ENCODE peak calls at places on chromosomes 16 and 17, in eight cellular contexts. F is A549, A is prostate gland, L is WERI-Rb-1, B is heart left ventricle, R is HCT116, C is upper lobe of right lung, T is AG04450. W is an unnamed sample.

GRCh38 chr17:48620497-48621139 is 5.5 kb upstream of the HOXB8 start:
- DNase-seq in F (no peak), A (no peak), L (no peak), B (no peak), R (no peak), C (no peak), T (no peak), W (peak)

GRCh38 chr17:50779747-50780363 is 12.5 kb upstream of the ANKRD40CL start:
- DNase-seq in F (no peak), A (no peak), L (no peak), B (no peak), R (no peak), C (no peak), T (no peak), W (no peak)

GRCh38 chr17:62824290-62825135 is 16.4 kb upstream of the MARCHF10 start:
- DNase-seq in F (peak), A (no peak), L (no peak), B (no peak), R (peak), C (no peak), T (peak), W (peak)

GRCh38 chr17:39618956-39619785 is 7.6 kb upstream of the PPP1R1B start:
- DNase-seq in F (no peak), A (no peak), L (no peak), B (no peak), R (no peak), C (no peak), T (no peak), W (no peak)

GRCh38 chr16:89350701-89351380 is 133.3 kb downstream of the ZNF778 start:
- DNase-seq in F (no peak), A (no peak), L (no peak), B (no peak), R (no peak), C (peak), T (no peak), W (no peak)

GRCh38 chr16:50576403-50577113 is 28.4 kb downstream of the NKD1 start:
- DNase-seq in F (no peak), A (no peak), L (no peak), B (no peak), R (no peak), C (no peak), T (no peak), W (no peak)

GRCh38 chr16:73771676-73772075 is 524.9 kb upstream of the PSMD7 start:
- DNase-seq in F (no peak), A (no peak), L (no peak), B (no peak), R (no peak), C (no peak), T (no peak), W (no peak)

GRCh38 chr17:28371245-28372202 is at the start of gene SARM1:
- DNase-seq in F (peak), A (peak), L (peak), B (peak), R (peak), C (peak), T (peak), W (peak)

GRCh38 chr16:84024854-84025253 is 17.7 kb downstream of the SLC38A8 start:
- DNase-seq in F (peak), A (no peak), L (no peak), B (no peak), R (no peak), C (no peak), T (no peak), W (no peak)

GRCh38 chr17:72618018-72618509 is 474.4 kb downstream of the SLC39A11 start:
- DNase-seq in F (peak), A (peak), L (no peak), B (no peak), R (peak), C (no peak), T (no peak), W (peak)

GRCh38 chr17:40480501-40481003 is 20.9 kb downstream of the TNS4 start:
- DNase-seq in F (peak), A (no peak), L (no peak), B (no peak), R (no peak), C (no peak), T (no peak), W (peak)

GRCh38 chr17:74744714-74745547 is 3.5 kb upstream of the NHERF1 start:
- DNase-seq in F (peak), A (peak), L (peak), B (peak), R (peak), C (peak), T (no peak), W (peak)

GRCh38 chr16:81280393-81280792 is 34.4 kb upstream of the GAN start:
- DNase-seq in F (no peak), A (no peak), L (no peak), B (no peak), R (no peak), C (no peak), T (no peak), W (no peak)

GRCh38 chr17:68061512-68062313 is 26.2 kb downstream of the KPNA2 start:
- DNase-seq in F (no peak), A (no peak), L (no peak), B (no peak), R (no peak), C (no peak), T (no peak), W (no peak)

GRCh38 chr17:69460963-69461922 is 46.7 kb downstream of the MAP2K6 start:
- DNase-seq in F (no peak), A (no peak), L (no peak), B (no peak), R (no peak), C (no peak), T (no peak), W (peak)

GRCh38 chr17:78798695-78799559 is 16.9 kb upstream of the CYTH1 start:
- DNase-seq in F (peak), A (peak), L (peak), B (no peak), R (no peak), C (no peak), T (no peak), W (no peak)

GRCh38 chr17:43755389-43755875 is 3.2 kb downstream of the SOST start:
- DNase-seq in F (no peak), A (no peak), L (no peak), B (no peak), R (no peak), C (no peak), T (no peak), W (peak)

GRCh38 chr17:81959362-81960129 is 1.4 kb downstream of the NOTUM start:
- DNase-seq in F (peak), A (peak), L (peak), B (peak), R (no peak), C (peak), T (no peak), W (peak)

GRCh38 chr17:63440127-63440769 is 5.9 kb downstream of the CYB561 start:
- DNase-seq in F (no peak), A (no peak), L (no peak), B (no peak), R (no peak), C (no peak), T (no peak), W (peak)

GRCh38 chr16:85586360-85587145 is 26.6 kb upstream of the GSE1 start:
- DNase-seq in F (no peak), A (no peak), L (peak), B (no peak), R (no peak), C (no peak), T (no peak), W (no peak)

GRCh38 chr17:63447688-63448005 is 1.5 kb upstream of the CYB561 start:
- DNase-seq in F (no peak), A (no peak), L (no peak), B (no peak), R (no peak), C (no peak), T (no peak), W (no peak)

GRCh38 chr16:20519231-20519630 is 56.9 kb downstream of the ACSM2B start:
- DNase-seq in F (no peak), A (no peak), L (no peak), B (no peak), R (no peak), C (no peak), T (no peak), W (no peak)

GRCh38 chr16:53085539-53086450 is 31.0 kb downstream of the CHD9 start:
- DNase-seq in F (no peak), A (peak), L (no peak), B (no peak), R (no peak), C (no peak), T (no peak), W (peak)

GRCh38 chr17:35486920-35487727 is 38.6 kb upstream of the SLFN13 start:
- DNase-seq in F (no peak), A (no peak), L (no peak), B (peak), R (no peak), C (peak), T (peak), W (no peak)

GRCh38 chr17:81821603-81822311 is 11.3 kb downstream of the MCRIP1 start:
- DNase-seq in F (peak), A (peak), L (peak), B (peak), R (peak), C (peak), T (no peak), W (peak)

GRCh38 chr17:61797283-61797682 is 66.0 kb downstream of the BRIP1 start:
- DNase-seq in F (no peak), A (no peak), L (no peak), B (no peak), R (no peak), C (no peak), T (no peak), W (no peak)

GRCh38 chr17:29190039-29190438 is 9.8 kb upstream of the MYO18A start:
- DNase-seq in F (no peak), A (no peak), L (no peak), B (no peak), R (no peak), C (no peak), T (no peak), W (no peak)

GRCh38 chr16:68289621-68290329 is 21.0 kb downstream of the SLC7A6OS start:
- DNase-seq in F (no peak), A (no peak), L (no peak), B (no peak), R (no peak), C (no peak), T (no peak), W (peak)

GRCh38 chr17:73841431-73842060 is 197.3 kb upstream of the SDK2 start:
- DNase-seq in F (peak), A (no peak), L (peak), B (no peak), R (no peak), C (no peak), T (no peak), W (peak)

GRCh38 chr16:14378684-14379467 is 251.2 kb downstream of the PARN start:
- DNase-seq in F (peak), A (no peak), L (no peak), B (no peak), R (no peak), C (no peak), T (no peak), W (no peak)

GRCh38 chr17:72383053-72383847 is 262.4 kb downstream of the SOX9 start:
- DNase-seq in F (no peak), A (no peak), L (no peak), B (peak), R (no peak), C (no peak), T (no peak), W (peak)

GRCh38 chr16:8931864-8932263 is 31.8 kb downstream of the USP7 start:
- DNase-seq in F (peak), A (peak), L (no peak), B (peak), R (no peak), C (no peak), T (peak), W (peak)

GRCh38 chr16:20114356-20114755 is 40.7 kb upstream of the GPR139 start:
- DNase-seq in F (peak), A (peak), L (no peak), B (no peak), R (peak), C (no peak), T (no peak), W (no peak)

GRCh38 chr16:28609631-28610594 is at the start of gene SULT1A1:
- DNase-seq in F (no peak), A (no peak), L (peak), B (peak), R (no peak), C (peak), T (no peak), W (peak)
- H3K27ac ChIP-seq in F (peak), A (no peak), L (peak), B (peak), R (peak), C (peak), T (peak), W (no peak)

DNA sequence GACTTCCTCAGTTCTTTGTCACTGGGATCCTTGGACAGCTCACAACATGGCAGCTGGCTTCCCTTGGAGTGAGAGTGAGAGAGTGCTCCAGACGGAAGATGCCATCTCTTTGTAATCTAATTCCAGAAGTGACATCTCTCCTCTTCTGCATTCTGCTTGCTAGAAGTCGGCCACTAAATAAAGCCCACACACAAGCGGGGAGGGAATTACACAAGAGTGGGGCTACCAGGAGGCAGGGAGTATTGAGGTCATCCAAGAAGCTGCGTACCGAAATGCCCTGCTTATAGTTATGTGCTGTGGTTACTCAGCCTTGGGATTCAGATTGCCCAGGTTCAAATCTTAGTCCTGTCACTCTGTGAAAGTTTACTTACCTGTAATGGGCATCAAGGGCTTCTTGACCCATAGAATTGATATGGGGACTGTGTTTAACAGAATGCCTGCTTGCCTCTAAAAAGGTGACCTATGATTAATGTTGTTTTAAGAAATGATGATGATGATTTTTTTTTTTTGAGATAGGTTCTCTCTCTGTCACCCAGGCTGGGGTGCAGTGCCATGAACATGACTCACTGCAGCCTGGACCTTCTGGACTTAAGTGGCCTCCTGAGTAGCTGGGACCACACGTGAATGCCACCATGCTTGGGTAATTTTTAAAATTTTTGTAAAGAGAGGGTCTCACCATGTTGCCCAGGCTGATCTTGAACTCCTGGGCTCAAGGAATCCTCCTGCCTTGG is 120.9 kb upstream of the HS3ST2 start:
- DNase-seq in F (no peak), A (no peak), L (no peak), B (no peak), R (no peak), C (no peak), T (no peak), W (no peak)
- H3K27ac ChIP-seq in F (no peak), A (peak), L (no peak), B (no peak), R (no peak), C (peak), T (no peak), W (no peak)

DNA sequence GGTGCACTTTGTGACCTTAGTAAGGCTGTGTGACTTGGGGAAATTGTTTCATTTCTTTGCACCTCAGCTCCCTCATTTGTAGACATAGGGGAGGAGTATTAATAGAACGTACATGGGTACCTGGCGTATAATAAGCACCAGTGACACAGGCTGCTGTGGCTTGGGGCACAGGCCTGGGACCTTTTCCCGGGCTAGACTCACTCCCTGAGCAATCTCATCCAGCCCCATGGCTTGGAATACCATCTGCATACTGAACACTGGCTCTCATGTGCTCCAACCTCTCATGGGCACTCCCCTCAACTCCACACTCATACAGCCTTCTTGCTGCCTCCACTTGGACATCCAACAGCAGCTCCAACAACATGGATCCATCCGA is 41.0 kb upstream of the MRPS23 start:
- DNase-seq in F (no peak), A (no peak), L (no peak), B (no peak), R (no peak), C (no peak), T (no peak), W (no peak)
- H3K27ac ChIP-seq in F (peak), A (peak), L (no peak), B (peak), R (peak), C (peak), T (peak), W (no peak)

DNA sequence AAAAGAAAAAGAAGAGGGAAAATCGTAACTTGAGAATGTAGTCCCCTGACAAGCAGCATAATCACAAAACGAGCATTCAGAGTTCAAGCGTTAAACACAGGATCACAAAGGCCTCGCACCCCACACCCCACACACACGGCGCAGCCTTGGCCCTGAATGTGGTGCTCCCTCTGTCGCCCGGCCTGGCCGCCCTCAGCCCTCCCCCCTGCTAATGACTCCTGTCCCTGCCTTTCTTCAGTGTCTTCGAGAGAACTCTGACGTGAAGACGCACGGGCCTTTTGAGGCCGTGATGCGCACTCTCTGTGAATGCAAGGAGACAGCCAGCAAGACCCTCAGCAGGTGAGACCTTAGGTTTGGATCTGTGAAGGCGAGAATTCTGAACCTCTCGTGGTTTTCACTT is 47.5 kb upstream of the ENDOV start:
- DNase-seq in F (no peak), A (no peak), L (no peak), B (no peak), R (no peak), C (no peak), T (no peak), W (no peak)
- H3K27ac ChIP-seq in F (no peak), A (no peak), L (no peak), B (no peak), R (no peak), C (no peak), T (no peak), W (peak)

DNA sequence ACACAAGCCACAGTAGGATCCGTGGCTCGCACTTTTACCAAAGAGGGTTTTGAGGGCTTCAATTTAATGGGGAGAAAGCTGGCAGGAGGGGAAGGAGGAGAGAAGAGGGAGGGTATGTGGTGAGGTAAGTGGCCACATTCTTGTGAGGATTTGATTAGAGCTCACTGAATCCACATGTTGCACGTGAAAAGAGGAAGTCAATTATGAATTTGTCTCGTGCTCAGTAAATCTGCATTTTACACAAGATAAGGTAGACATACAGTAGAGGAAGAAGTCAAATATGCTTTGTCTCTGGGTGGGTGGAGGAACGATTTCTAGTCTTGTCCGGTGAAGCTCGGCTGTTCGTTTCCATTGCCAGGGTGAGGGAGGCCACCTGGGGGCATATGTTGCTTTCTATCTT is 862 bp downstream of the ZNF232 start:
- DNase-seq in F (no peak), A (no peak), L (no peak), B (no peak), R (no peak), C (no peak), T (no peak), W (peak)
- H3K27ac ChIP-seq in F (no peak), A (no peak), L (peak), B (no peak), R (no peak), C (no peak), T (no peak), W (peak)

W was measured in endodermal cell.